ENCODE peak calls at places on chromosomes 5 and 9, in nine cellular contexts. One of them, this sample, is unnamed.
A peak's percentile ranks its signal among the peaks of the same experiment; 100 is the strongest.

GRCh38 chr5:156094001-156094400 is 233.0 kb upstream of the SGCD start:
- DNase-seq in stimulated activated CD4-positive, alpha-beta T cell treated with anti-CD3 and anti-CD28 coated beads, Interleukin-4, amount 100 ng/mL, for 48 hours: no peak
- DNase-seq in GM23338: peak; percentile 23
- DNase-seq in activated CD4-positive, alpha-beta T cell treated with anti-CD3 and anti-CD28 coated beads, Interleukin-2, amount 10 ng/mL, durations not matched to agents 7 days and 5 days: no peak
- DNase-seq in omental fat pad: no peak
- DNase-seq in PC-3: no peak
- DNase-seq in naive thymus-derived CD4-positive, alpha-beta T cell: no peak
- DNase-seq in Kasumi-1: no peak
- DNase-seq in NCI-H2081: no peak
- DNase-seq in this sample: no peak

GRCh38 chr5:54257366-54258118 is 52.8 kb downstream of the ARL15 start:
- DNase-seq in stimulated activated CD4-positive, alpha-beta T cell treated with anti-CD3 and anti-CD28 coated beads, Interleukin-4, amount 100 ng/mL, for 48 hours: no peak
- DNase-seq in GM23338: no peak
- DNase-seq in activated CD4-positive, alpha-beta T cell treated with anti-CD3 and anti-CD28 coated beads, Interleukin-2, amount 10 ng/mL, durations not matched to agents 7 days and 5 days: no peak
- DNase-seq in omental fat pad: no peak
- DNase-seq in PC-3: no peak
- DNase-seq in naive thymus-derived CD4-positive, alpha-beta T cell: no peak
- DNase-seq in Kasumi-1: no peak
- DNase-seq in NCI-H2081: peak; percentile 5
- DNase-seq in this sample: no peak

GRCh38 chr9:73327149-73327548 is 175.5 kb downstream of the ANXA1 start:
- DNase-seq in stimulated activated CD4-positive, alpha-beta T cell treated with anti-CD3 and anti-CD28 coated beads, Interleukin-4, amount 100 ng/mL, for 48 hours: no peak
- DNase-seq in GM23338: no peak
- DNase-seq in activated CD4-positive, alpha-beta T cell treated with anti-CD3 and anti-CD28 coated beads, Interleukin-2, amount 10 ng/mL, durations not matched to agents 7 days and 5 days: no peak
- DNase-seq in omental fat pad: no peak
- DNase-seq in PC-3: no peak
- DNase-seq in naive thymus-derived CD4-positive, alpha-beta T cell: no peak
- DNase-seq in Kasumi-1: no peak
- DNase-seq in NCI-H2081: no peak
- DNase-seq in this sample: no peak

GRCh38 chr9:72524820-72525539 is 3.6 kb downstream of the TMC1 start:
- DNase-seq in stimulated activated CD4-positive, alpha-beta T cell treated with anti-CD3 and anti-CD28 coated beads, Interleukin-4, amount 100 ng/mL, for 48 hours: peak; percentile 49
- DNase-seq in GM23338: peak; percentile 38
- DNase-seq in activated CD4-positive, alpha-beta T cell treated with anti-CD3 and anti-CD28 coated beads, Interleukin-2, amount 10 ng/mL, durations not matched to agents 7 days and 5 days: no peak
- DNase-seq in omental fat pad: peak; percentile 27
- DNase-seq in PC-3: peak; percentile 94
- DNase-seq in naive thymus-derived CD4-positive, alpha-beta T cell: no peak
- DNase-seq in Kasumi-1: no peak
- DNase-seq in NCI-H2081: no peak
- DNase-seq in this sample: no peak

GRCh38 chr9:81634915-81635516 is 54.3 kb downstream of the TLE1 start:
- DNase-seq in stimulated activated CD4-positive, alpha-beta T cell treated with anti-CD3 and anti-CD28 coated beads, Interleukin-4, amount 100 ng/mL, for 48 hours: no peak
- DNase-seq in GM23338: no peak
- DNase-seq in activated CD4-positive, alpha-beta T cell treated with anti-CD3 and anti-CD28 coated beads, Interleukin-2, amount 10 ng/mL, durations not matched to agents 7 days and 5 days: no peak
- DNase-seq in omental fat pad: no peak
- DNase-seq in PC-3: no peak
- DNase-seq in naive thymus-derived CD4-positive, alpha-beta T cell: no peak
- DNase-seq in Kasumi-1: no peak
- DNase-seq in NCI-H2081: no peak
- DNase-seq in this sample: no peak

GRCh38 chr9:8208465-8208864 is 408.9 kb upstream of the DMAC1 start:
- DNase-seq in stimulated activated CD4-positive, alpha-beta T cell treated with anti-CD3 and anti-CD28 coated beads, Interleukin-4, amount 100 ng/mL, for 48 hours: no peak
- DNase-seq in GM23338: no peak
- DNase-seq in activated CD4-positive, alpha-beta T cell treated with anti-CD3 and anti-CD28 coated beads, Interleukin-2, amount 10 ng/mL, durations not matched to agents 7 days and 5 days: no peak
- DNase-seq in omental fat pad: no peak
- DNase-seq in PC-3: no peak
- DNase-seq in naive thymus-derived CD4-positive, alpha-beta T cell: no peak
- DNase-seq in Kasumi-1: no peak
- DNase-seq in NCI-H2081: no peak
- DNase-seq in this sample: no peak

GRCh38 chr9:96719538-96720315 is 58.2 kb downstream of the ZNF510 start:
- DNase-seq in stimulated activated CD4-positive, alpha-beta T cell treated with anti-CD3 and anti-CD28 coated beads, Interleukin-4, amount 100 ng/mL, for 48 hours: no peak
- DNase-seq in GM23338: peak; percentile 40
- DNase-seq in activated CD4-positive, alpha-beta T cell treated with anti-CD3 and anti-CD28 coated beads, Interleukin-2, amount 10 ng/mL, durations not matched to agents 7 days and 5 days: no peak
- DNase-seq in omental fat pad: no peak
- DNase-seq in PC-3: peak; percentile 73
- DNase-seq in naive thymus-derived CD4-positive, alpha-beta T cell: no peak
- DNase-seq in Kasumi-1: no peak
- DNase-seq in NCI-H2081: no peak
- DNase-seq in this sample: no peak

GRCh38 chr5:68304421-68305052 is 89.0 kb downstream of the PIK3R1 start:
- DNase-seq in stimulated activated CD4-positive, alpha-beta T cell treated with anti-CD3 and anti-CD28 coated beads, Interleukin-4, amount 100 ng/mL, for 48 hours: peak; percentile 20
- DNase-seq in GM23338: no peak
- DNase-seq in activated CD4-positive, alpha-beta T cell treated with anti-CD3 and anti-CD28 coated beads, Interleukin-2, amount 10 ng/mL, durations not matched to agents 7 days and 5 days: no peak
- DNase-seq in omental fat pad: no peak
- DNase-seq in PC-3: no peak
- DNase-seq in naive thymus-derived CD4-positive, alpha-beta T cell: no peak
- DNase-seq in Kasumi-1: no peak
- DNase-seq in NCI-H2081: no peak
- DNase-seq in this sample: no peak

GRCh38 chr9:131685753-131686706 is 53.8 kb downstream of the RAPGEF1 start:
- DNase-seq in stimulated activated CD4-positive, alpha-beta T cell treated with anti-CD3 and anti-CD28 coated beads, Interleukin-4, amount 100 ng/mL, for 48 hours: no peak
- DNase-seq in GM23338: no peak
- DNase-seq in activated CD4-positive, alpha-beta T cell treated with anti-CD3 and anti-CD28 coated beads, Interleukin-2, amount 10 ng/mL, durations not matched to agents 7 days and 5 days: no peak
- DNase-seq in omental fat pad: no peak
- DNase-seq in PC-3: no peak
- DNase-seq in naive thymus-derived CD4-positive, alpha-beta T cell: no peak
- DNase-seq in Kasumi-1: no peak
- DNase-seq in NCI-H2081: no peak
- DNase-seq in this sample: no peak

GRCh38 chr5:19880430-19880829 is 107.6 kb downstream of the CDH18 start:
- DNase-seq in stimulated activated CD4-positive, alpha-beta T cell treated with anti-CD3 and anti-CD28 coated beads, Interleukin-4, amount 100 ng/mL, for 48 hours: no peak
- DNase-seq in GM23338: no peak
- DNase-seq in activated CD4-positive, alpha-beta T cell treated with anti-CD3 and anti-CD28 coated beads, Interleukin-2, amount 10 ng/mL, durations not matched to agents 7 days and 5 days: no peak
- DNase-seq in omental fat pad: no peak
- DNase-seq in PC-3: no peak
- DNase-seq in naive thymus-derived CD4-positive, alpha-beta T cell: no peak
- DNase-seq in Kasumi-1: no peak
- DNase-seq in NCI-H2081: no peak
- DNase-seq in this sample: no peak

GRCh38 chr9:82987790-82988189 is 75.2 kb downstream of the RASEF start:
- DNase-seq in stimulated activated CD4-positive, alpha-beta T cell treated with anti-CD3 and anti-CD28 coated beads, Interleukin-4, amount 100 ng/mL, for 48 hours: no peak
- DNase-seq in GM23338: no peak
- DNase-seq in activated CD4-positive, alpha-beta T cell treated with anti-CD3 and anti-CD28 coated beads, Interleukin-2, amount 10 ng/mL, durations not matched to agents 7 days and 5 days: no peak
- DNase-seq in omental fat pad: no peak
- DNase-seq in PC-3: no peak
- DNase-seq in naive thymus-derived CD4-positive, alpha-beta T cell: no peak
- DNase-seq in Kasumi-1: no peak
- DNase-seq in NCI-H2081: no peak
- DNase-seq in this sample: no peak